ENCODE peak calls at places on chromosomes 13 and 19, in seven cellular contexts. One of them, this sample, is unnamed.

GRCh38 chr19:47495478-47496372 is 11.7 kb upstream of the KPTN start:
- DNase-seq in stomach: no peak
- DNase-seq in tibial nerve: no peak
- DNase-seq in GM12891: no peak
- DNase-seq in IMR-90: no peak
- DNase-seq in body of pancreas: no peak
- DNase-seq in prostate gland: no peak
- DNase-seq in this sample: no peak

GRCh38 chr19:13899393-13899792 is 6.5 kb downstream of the BRME1 start:
- DNase-seq in stomach: no peak
- DNase-seq in tibial nerve: no peak
- DNase-seq in GM12891: no peak
- DNase-seq in IMR-90: no peak
- DNase-seq in body of pancreas: no peak
- DNase-seq in prostate gland: no peak
- DNase-seq in this sample: no peak

GRCh38 chr19:29259153-29259552 is 46.2 kb upstream of the UQCRFS1 start:
- DNase-seq in stomach: no peak
- DNase-seq in tibial nerve: no peak
- DNase-seq in GM12891: no peak
- DNase-seq in IMR-90: no peak
- DNase-seq in body of pancreas: no peak
- DNase-seq in prostate gland: no peak
- DNase-seq in this sample: no peak

GRCh38 chr19:28563964-28564914 is 648.7 kb downstream of the UQCRFS1 start:
- DNase-seq in stomach: no peak
- DNase-seq in tibial nerve: no peak
- DNase-seq in GM12891: no peak
- DNase-seq in IMR-90: no peak
- DNase-seq in body of pancreas: no peak
- DNase-seq in prostate gland: no peak
- DNase-seq in this sample: no peak

GRCh38 chr13:21079761-21080730 is 18.7 kb upstream of the LATS2 start:
- DNase-seq in stomach: no peak
- DNase-seq in tibial nerve: peak; percentile 30
- DNase-seq in GM12891: no peak
- DNase-seq in IMR-90: peak; percentile 93
- DNase-seq in body of pancreas: peak; percentile 41
- DNase-seq in prostate gland: no peak
- DNase-seq in this sample: no peak

GRCh38 chr13:26011996-26012688 is 39.7 kb downstream of the SHISA2 start:
- DNase-seq in stomach: no peak
- DNase-seq in tibial nerve: no peak
- DNase-seq in GM12891: no peak
- DNase-seq in IMR-90: no peak
- DNase-seq in body of pancreas: no peak
- DNase-seq in prostate gland: no peak
- DNase-seq in this sample: no peak

GRCh38 chr19:3494051-3494450 is 6.4 kb downstream of the DOHH start:
- DNase-seq in stomach: peak; percentile 62
- DNase-seq in tibial nerve: no peak
- DNase-seq in GM12891: peak; percentile 84
- DNase-seq in IMR-90: no peak
- DNase-seq in body of pancreas: no peak
- DNase-seq in prostate gland: no peak
- DNase-seq in this sample: no peak

GRCh38 chr13:76809369-76809768 is 76.8 kb downstream of the KCTD12 start:
- DNase-seq in stomach: no peak
- DNase-seq in tibial nerve: no peak
- DNase-seq in GM12891: no peak
- DNase-seq in IMR-90: no peak
- DNase-seq in body of pancreas: no peak
- DNase-seq in prostate gland: no peak
- DNase-seq in this sample: no peak

GRCh38 chr13:80132741-80133601 is 208.0 kb downstream of the SPRY2 start:
- DNase-seq in stomach: peak; percentile 54
- DNase-seq in tibial nerve: peak; percentile 44
- DNase-seq in GM12891: no peak
- DNase-seq in IMR-90: peak; percentile 62
- DNase-seq in body of pancreas: peak; percentile 74
- DNase-seq in prostate gland: peak; percentile 49
- DNase-seq in this sample: peak; percentile 75

GRCh38 chr19:51297406-51297805 is 14.0 kb upstream of the IGLON5 start:
- DNase-seq in stomach: no peak
- DNase-seq in tibial nerve: no peak
- DNase-seq in GM12891: no peak
- DNase-seq in IMR-90: no peak
- DNase-seq in body of pancreas: no peak
- DNase-seq in prostate gland: no peak
- DNase-seq in this sample: no peak

GRCh38 chr19:18626906-18627305 is 9.9 kb upstream of the KLHL26 start:
- DNase-seq in stomach: no peak
- DNase-seq in tibial nerve: no peak
- DNase-seq in GM12891: no peak
- DNase-seq in IMR-90: no peak
- DNase-seq in body of pancreas: no peak
- DNase-seq in prostate gland: no peak
- DNase-seq in this sample: no peak

GRCh38 chr19:40831502-40832430 is 18.5 kb downstream of the CYP2A6 start:
- DNase-seq in stomach: no peak
- DNase-seq in tibial nerve: peak; percentile 52
- DNase-seq in GM12891: no peak
- DNase-seq in IMR-90: peak; percentile 97
- DNase-seq in body of pancreas: peak; percentile 77
- DNase-seq in prostate gland: peak; percentile 90
- DNase-seq in this sample: no peak

GRCh38 chr13:99314640-99315176 is 7.5 kb upstream of the GPR183 start:
- DNase-seq in stomach: no peak
- DNase-seq in tibial nerve: no peak
- DNase-seq in GM12891: no peak
- DNase-seq in IMR-90: peak; percentile 28
- DNase-seq in body of pancreas: no peak
- DNase-seq in prostate gland: no peak
- DNase-seq in this sample: no peak

GRCh38 chr13:20544186-20544914 is 18.7 kb upstream of the CRYL1 start:
- DNase-seq in stomach: no peak
- DNase-seq in tibial nerve: no peak
- DNase-seq in GM12891: no peak
- DNase-seq in IMR-90: no peak
- DNase-seq in body of pancreas: no peak
- DNase-seq in prostate gland: no peak
- DNase-seq in this sample: no peak

GRCh38 chr13:87259479-87260083 is 411.6 kb upstream of the SLITRK5 start:
- DNase-seq in stomach: no peak
- DNase-seq in tibial nerve: no peak
- DNase-seq in GM12891: no peak
- DNase-seq in IMR-90: no peak
- DNase-seq in body of pancreas: no peak
- DNase-seq in prostate gland: no peak
- DNase-seq in this sample: peak; percentile 14

GRCh38 chr19:5519076-5519475 is 48.7 kb downstream of the TINCR start:
- DNase-seq in stomach: no peak
- DNase-seq in tibial nerve: no peak
- DNase-seq in GM12891: no peak
- DNase-seq in IMR-90: no peak
- DNase-seq in body of pancreas: no peak
- DNase-seq in prostate gland: no peak
- DNase-seq in this sample: no peak

GRCh38 chr19:49857061-49857833 is 6.3 kb downstream of the PTOV1 start:
- DNase-seq in stomach: no peak
- DNase-seq in tibial nerve: no peak
- DNase-seq in GM12891: no peak
- DNase-seq in IMR-90: no peak
- DNase-seq in body of pancreas: no peak
- DNase-seq in prostate gland: no peak
- DNase-seq in this sample: no peak

GRCh38 chr19:49856574-49857021 is 5.6 kb downstream of the PTOV1 start:
- DNase-seq in stomach: no peak
- DNase-seq in tibial nerve: no peak
- DNase-seq in GM12891: no peak
- DNase-seq in IMR-90: no peak
- DNase-seq in body of pancreas: no peak
- DNase-seq in prostate gland: no peak
- DNase-seq in this sample: no peak

GRCh38 chr19:49855277-49855675 is 4.3 kb downstream of the PTOV1 start:
- DNase-seq in stomach: no peak
- DNase-seq in tibial nerve: no peak
- DNase-seq in GM12891: no peak
- DNase-seq in IMR-90: no peak
- DNase-seq in body of pancreas: peak; percentile 13
- DNase-seq in prostate gland: no peak
- DNase-seq in this sample: no peak

GRCh38 chr19:49854861-49855263 is 3.9 kb downstream of the PTOV1 start:
- DNase-seq in stomach: no peak
- DNase-seq in tibial nerve: no peak
- DNase-seq in GM12891: no peak
- DNase-seq in IMR-90: no peak
- DNase-seq in body of pancreas: peak; percentile 18
- DNase-seq in prostate gland: no peak
- DNase-seq in this sample: peak; percentile 54

GRCh38 chr19:49855676-49856573 is 5.0 kb downstream of the PTOV1 start:
- DNase-seq in stomach: no peak
- DNase-seq in tibial nerve: no peak
- DNase-seq in GM12891: no peak
- DNase-seq in IMR-90: no peak
- DNase-seq in body of pancreas: peak; percentile 22
- DNase-seq in prostate gland: no peak
- DNase-seq in this sample: no peak
- TF ChIP-seq POLR2A in stomach: no peak
- TF ChIP-seq POLR2A in tibial nerve: no peak
- TF ChIP-seq POLR2A in GM12891: peak; percentile 20
- TF ChIP-seq POLR2A in IMR-90: no peak
- TF ChIP-seq POLR2A in body of pancreas: no peak
- TF ChIP-seq POLR2A in prostate gland: no peak
- TF ChIP-seq POLR2A in this sample: peak; percentile 5

GRCh38 chr13:47027797-47028437 is 131.1 kb upstream of the HTR2A start:
- DNase-seq in stomach: no peak
- DNase-seq in tibial nerve: no peak
- DNase-seq in GM12891: no peak
- DNase-seq in IMR-90: no peak
- DNase-seq in body of pancreas: no peak
- DNase-seq in prostate gland: no peak
- DNase-seq in this sample: no peak

GRCh38 chr13:47019977-47020376 is 123.1 kb upstream of the HTR2A start:
- DNase-seq in stomach: no peak
- DNase-seq in tibial nerve: no peak
- DNase-seq in GM12891: no peak
- DNase-seq in IMR-90: no peak
- DNase-seq in body of pancreas: no peak
- DNase-seq in prostate gland: no peak
- DNase-seq in this sample: no peak

DNA sequence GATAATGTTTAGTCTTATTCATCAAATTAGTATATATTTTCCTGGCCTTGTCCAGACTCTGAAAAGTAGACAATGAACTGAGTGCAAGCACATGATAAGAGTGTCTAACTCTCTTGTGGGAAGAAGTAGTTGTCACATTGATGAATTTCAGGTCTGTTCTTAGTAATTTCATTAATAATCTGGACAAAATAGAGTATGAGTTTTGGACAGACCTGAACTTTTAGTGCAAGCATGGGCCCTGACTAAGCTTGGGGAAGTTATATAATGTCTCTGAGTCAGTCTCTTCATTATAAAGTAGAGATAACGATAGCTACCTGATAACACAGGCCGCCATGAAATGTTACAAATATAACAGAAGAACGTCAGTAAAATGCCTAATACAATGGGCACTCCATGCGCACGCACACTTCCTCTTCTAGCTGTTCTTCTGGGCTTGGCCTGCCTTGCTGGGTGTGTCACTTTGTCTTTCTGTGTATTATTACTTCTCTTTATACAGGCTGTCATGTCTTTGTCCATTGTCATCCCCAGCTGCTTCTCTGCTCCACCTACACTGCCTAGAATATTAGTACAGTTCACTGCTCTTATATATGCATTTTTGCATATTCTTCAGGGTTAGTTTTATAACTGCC is 129.1 kb upstream of the HTR2A start:
- DNase-seq in stomach: no peak
- DNase-seq in tibial nerve: no peak
- DNase-seq in GM12891: no peak
- DNase-seq in IMR-90: no peak
- DNase-seq in body of pancreas: no peak
- DNase-seq in prostate gland: no peak
- DNase-seq in this sample: no peak
- TF ChIP-seq POLR2A in stomach: no peak
- TF ChIP-seq POLR2A in tibial nerve: no peak
- TF ChIP-seq POLR2A in GM12891: no peak
- TF ChIP-seq POLR2A in IMR-90: no peak
- TF ChIP-seq POLR2A in body of pancreas: no peak
- TF ChIP-seq POLR2A in prostate gland: no peak
- TF ChIP-seq POLR2A in this sample: no peak

DNA sequence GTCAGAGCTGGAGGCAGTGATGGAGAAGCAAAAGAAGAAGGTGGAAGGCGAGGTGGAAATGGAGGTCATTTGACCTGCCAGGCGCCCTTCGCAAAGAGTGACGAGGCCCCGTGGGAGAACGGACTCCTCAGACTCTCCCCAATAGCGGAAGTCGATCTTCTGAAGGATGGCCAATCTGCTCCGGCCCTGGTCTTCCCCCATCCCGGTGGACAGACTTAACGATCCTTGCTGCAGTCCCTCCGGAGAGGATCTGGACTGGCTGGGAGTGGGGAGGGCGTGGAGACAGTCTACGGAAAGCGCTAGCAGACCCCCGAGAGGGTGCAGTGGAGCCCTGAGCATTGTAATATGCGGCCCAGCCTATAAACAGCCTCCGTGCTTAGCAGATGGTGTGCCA is 11.9 kb downstream of the EPS8L1 start:
- DNase-seq in stomach: no peak
- DNase-seq in tibial nerve: no peak
- DNase-seq in GM12891: no peak
- DNase-seq in IMR-90: peak; percentile 16
- DNase-seq in body of pancreas: no peak
- DNase-seq in prostate gland: no peak
- DNase-seq in this sample: no peak
- TF ChIP-seq POLR2A in stomach: no peak
- TF ChIP-seq POLR2A in tibial nerve: no peak
- TF ChIP-seq POLR2A in GM12891: no peak
- TF ChIP-seq POLR2A in IMR-90: no peak
- TF ChIP-seq POLR2A in body of pancreas: no peak
- TF ChIP-seq POLR2A in prostate gland: no peak
- TF ChIP-seq POLR2A in this sample: no peak

GRCh38 chr13:45333973-45334922 is 6.7 kb downstream of the TPT1 start:
- DNase-seq in stomach: no peak
- DNase-seq in tibial nerve: no peak
- DNase-seq in GM12891: no peak
- DNase-seq in IMR-90: peak; percentile 62
- DNase-seq in body of pancreas: no peak
- DNase-seq in prostate gland: no peak
- DNase-seq in this sample: no peak

GRCh38 chr13:45337803-45338202 is 3.2 kb downstream of the TPT1 start:
- DNase-seq in stomach: no peak
- DNase-seq in tibial nerve: no peak
- DNase-seq in GM12891: no peak
- DNase-seq in IMR-90: no peak
- DNase-seq in body of pancreas: no peak
- DNase-seq in prostate gland: no peak
- DNase-seq in this sample: no peak

GRCh38 chr13:45337395-45337794 is 3.6 kb downstream of the TPT1 start:
- DNase-seq in stomach: no peak
- DNase-seq in tibial nerve: no peak
- DNase-seq in GM12891: no peak
- DNase-seq in IMR-90: no peak
- DNase-seq in body of pancreas: no peak
- DNase-seq in prostate gland: no peak
- DNase-seq in this sample: no peak

GRCh38 chr13:45335397-45336024 is 5.5 kb downstream of the TPT1 start:
- DNase-seq in stomach: no peak
- DNase-seq in tibial nerve: no peak
- DNase-seq in GM12891: no peak
- DNase-seq in IMR-90: no peak
- DNase-seq in body of pancreas: no peak
- DNase-seq in prostate gland: no peak
- DNase-seq in this sample: no peak

GRCh38 chr13:45336025-45336800 is 4.8 kb downstream of the TPT1 start:
- DNase-seq in stomach: no peak
- DNase-seq in tibial nerve: no peak
- DNase-seq in GM12891: no peak
- DNase-seq in IMR-90: no peak
- DNase-seq in body of pancreas: no peak
- DNase-seq in prostate gland: no peak
- DNase-seq in this sample: no peak
- TF ChIP-seq POLR2A in stomach: no peak
- TF ChIP-seq POLR2A in tibial nerve: no peak
- TF ChIP-seq POLR2A in GM12891: peak; percentile 11
- TF ChIP-seq POLR2A in IMR-90: no peak
- TF ChIP-seq POLR2A in body of pancreas: no peak
- TF ChIP-seq POLR2A in prostate gland: no peak
- TF ChIP-seq POLR2A in this sample: no peak

This sample was measured in right lobe of liver.